ENCODE peak calls at places on chromosomes 13 and 19, in five cellular contexts. W is A549, D is esophagus squamous epithelium, Z is transverse colon, U is GM12891. N is an unnamed sample.
A peak's percentile ranks its signal among the peaks of the same experiment; 100 is the strongest.

GRCh38 chr19:33502991-33503790 is 18.4 kb downstream of the PEPD start:
- DNase-seq in W (no peak), D (no peak), Z (no peak), U (no peak), N (no peak)

GRCh38 chr19:3236272-3236671 is 11.8 kb downstream of the CELF5 start:
- DNase-seq in W (no peak), D (no peak), Z (no peak), U (no peak), N (no peak)

GRCh38 chr19:17794731-17795494 is at the start of gene B3GNT3:
- DNase-seq in W (peak; percentile 47), D (no peak), Z (peak; percentile 95), U (no peak), N (peak; percentile 42)

GRCh38 chr13:50357586-50358118 is 342.4 kb downstream of the KCNRG start:
- DNase-seq in W (no peak), D (no peak), Z (no peak), U (no peak), N (no peak)

GRCh38 chr19:41753936-41754529 is 1.3 kb upstream of the CEACAM6 start:
- DNase-seq in W (peak; percentile 47), D (no peak), Z (peak; percentile 77), U (peak; percentile 13), N (peak; percentile 67)

GRCh38 chr19:10551698-10552301 is 8.1 kb downstream of the ATG4D start:
- DNase-seq in W (no peak), D (no peak), Z (peak; percentile 46), U (no peak), N (peak; percentile 68)

GRCh38 chr19:49338691-49339363 is 3.6 kb downstream of the CD37 start:
- DNase-seq in W (peak; percentile 57), D (no peak), Z (peak; percentile 90), U (no peak), N (no peak)

GRCh38 chr19:42455621-42456081 is 12.9 kb upstream of the CXCL17 start:
- DNase-seq in W (peak; percentile 70), D (no peak), Z (peak; percentile 78), U (no peak), N (no peak)

GRCh38 chr13:102289606-102290005 is 112.2 kb downstream of the FGF14 start:
- DNase-seq in W (no peak), D (no peak), Z (no peak), U (no peak), N (no peak)

GRCh38 chr19:29576761-29577661 is 29.1 kb upstream of the POP4 start:
- DNase-seq in W (no peak), D (no peak), Z (no peak), U (no peak), N (no peak)

GRCh38 chr13:59771272-59771671 is 392.5 kb downstream of the DIAPH3 start:
- DNase-seq in W (peak; percentile 2), D (no peak), Z (no peak), U (no peak), N (no peak)

GRCh38 chr19:31071157-31071855 is 277.9 kb downstream of the TSHZ3 start:
- DNase-seq in W (no peak), D (no peak), Z (peak; percentile 69), U (no peak), N (no peak)

GRCh38 chr19:45187421-45188100 is 9.0 kb downstream of the BLOC1S3 start:
- DNase-seq in W (peak; percentile 49), D (no peak), Z (no peak), U (no peak), N (peak; percentile 31)

GRCh38 chr13:97179501-97179900 is 42.6 kb upstream of the MBNL2 start:
- DNase-seq in W (no peak), D (no peak), Z (no peak), U (no peak), N (no peak)

GRCh38 chr13:32187651-32188050 is 127.5 kb downstream of the ZAR1L start:
- DNase-seq in W (no peak), D (no peak), Z (no peak), U (no peak), N (no peak)

GRCh38 chr19:13885826-13886365 is 9.0 kb downstream of the NANOS3 start:
- DNase-seq in W (no peak), D (no peak), Z (no peak), U (no peak), N (no peak)

GRCh38 chr19:13884726-13885591 is 8.0 kb downstream of the NANOS3 start:
- DNase-seq in W (no peak), D (no peak), Z (peak; percentile 81), U (no peak), N (no peak)

GRCh38 chr19:13888281-13888680 is 11.3 kb downstream of the NANOS3 start:
- DNase-seq in W (no peak), D (no peak), Z (peak; percentile 85), U (no peak), N (no peak)

GRCh38 chr19:13887529-13887928 is 10.6 kb downstream of the NANOS3 start:
- DNase-seq in W (no peak), D (no peak), Z (no peak), U (no peak), N (no peak)

GRCh38 chr19:13887039-13887438 is 10.1 kb downstream of the NANOS3 start:
- DNase-seq in W (no peak), D (no peak), Z (peak; percentile 75), U (no peak), N (no peak)
- TF ChIP-seq POLR2A in W (no peak), D (no peak), Z (peak; percentile 50), U (no peak), N (no peak)

GRCh38 chr19:48332662-48333466 is 7.5 kb downstream of the EMP3 start:
- DNase-seq in W (peak; percentile 99), D (peak; percentile 80), Z (peak; percentile 96), U (peak; percentile 86), N (peak; percentile 96)
- TF ChIP-seq POLR2A in W (no peak), D (peak; percentile 18), Z (peak; percentile 89), U (peak; percentile 4), N (peak; percentile 87)

GRCh38 chr19:35265126-35265995 is 3.4 kb upstream of the USF2 start:
- DNase-seq in W (no peak), D (no peak), Z (peak; percentile 8), U (no peak), N (no peak)
- TF ChIP-seq POLR2A in W (no peak), D (no peak), Z (no peak), U (peak; percentile 4), N (no peak)

DNA sequence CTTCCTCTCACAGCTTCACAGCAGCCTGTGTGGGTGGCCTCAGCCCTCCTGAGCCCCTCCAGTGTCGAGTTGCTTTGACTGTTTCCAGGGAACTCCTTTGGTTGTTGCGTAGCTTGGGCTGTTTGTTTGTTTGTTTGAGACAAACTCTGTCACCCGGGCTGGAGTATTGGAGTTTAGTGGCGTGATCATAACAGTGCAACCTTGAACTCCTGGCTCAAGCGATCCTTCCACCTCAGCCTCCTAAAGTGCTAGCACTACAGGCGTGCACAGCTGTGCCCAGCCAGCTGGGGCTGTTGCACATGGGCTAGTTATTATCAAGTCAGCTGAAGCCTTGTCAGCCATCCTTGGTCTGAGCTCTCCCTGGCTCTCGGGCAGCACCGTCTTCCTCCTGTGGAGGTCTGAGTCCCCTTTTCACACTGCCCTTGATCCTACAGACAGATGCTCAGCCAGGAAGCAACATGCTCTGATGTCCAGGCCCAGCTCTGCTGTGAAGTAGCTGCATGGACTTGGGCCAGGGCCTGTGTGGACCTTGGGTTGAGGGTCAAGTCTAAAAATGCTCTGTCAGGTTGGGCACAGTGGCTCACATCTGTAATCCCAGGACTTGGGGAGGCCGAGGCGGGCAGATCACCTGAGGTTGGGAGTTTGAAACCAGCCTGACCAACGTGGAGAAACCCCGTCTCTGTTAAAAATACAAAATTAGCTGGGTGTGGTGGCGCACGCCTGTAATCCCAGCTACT is 10.3 kb downstream of the DOT1L start:
- DNase-seq in W (no peak), D (no peak), Z (no peak), U (no peak), N (no peak)
- TF ChIP-seq POLR2A in W (no peak), D (no peak), Z (no peak), U (no peak), N (no peak)

GRCh38 chr19:50506700-50507099 is 4.3 kb downstream of the JOSD2 start:
- DNase-seq in W (no peak), D (no peak), Z (no peak), U (no peak), N (no peak)

GRCh38 chr19:50505856-50506611 is 5.0 kb downstream of the JOSD2 start:
- DNase-seq in W (no peak), D (no peak), Z (no peak), U (no peak), N (no peak)

GRCh38 chr19:50508850-50509190 is 2.2 kb downstream of the JOSD2 start:
- DNase-seq in W (no peak), D (no peak), Z (no peak), U (no peak), N (no peak)

GRCh38 chr19:50509366-50509765 is 1.6 kb downstream of the JOSD2 start:
- DNase-seq in W (no peak), D (no peak), Z (no peak), U (no peak), N (peak; percentile 38)

GRCh38 chr19:50507376-50507775 is 3.6 kb downstream of the JOSD2 start:
- DNase-seq in W (no peak), D (no peak), Z (no peak), U (no peak), N (no peak)
- TF ChIP-seq POLR2A in W (peak; percentile 9), D (no peak), Z (no peak), U (no peak), N (no peak)

GRCh38 chr19:2041686-2042484 is 9.2 kb downstream of the MKNK2 start:
- DNase-seq in W (peak; percentile 87), D (peak; percentile 89), Z (peak; percentile 99), U (peak; percentile 99), N (peak; percentile 98)
- TF ChIP-seq POLR2A in W (no peak), D (no peak), Z (peak; percentile 44), U (peak; percentile 63), N (no peak)